ENCODE peak calls at places on chromosome 12, in eight cellular contexts. G, N, Z, F, T, P, O and X are unnamed samples.

GRCh38 chr12:524167-524951 is 64.6 kb downstream of the B4GALNT3 start:
- DNase-seq in G (no peak), N (no peak), Z (no peak), F (no peak), T (no peak), P (no peak), O (no peak), X (no peak)

GRCh38 chr12:108553799-108554198 is 7.2 kb downstream of the SART3 start:
- DNase-seq in G (no peak), N (no peak), Z (no peak), F (no peak), T (no peak), P (no peak), O (no peak), X (no peak)

GRCh38 chr12:104691661-104692334 is 235.1 kb downstream of the CHST11 start:
- DNase-seq in G (no peak), N (no peak), Z (no peak), F (no peak), T (no peak), P (no peak), O (no peak), X (no peak)

GRCh38 chr12:106766393-106766826 is 8.1 kb upstream of the RIC8B start:
- DNase-seq in G (peak; percentile 28), N (no peak), Z (peak; percentile 64), F (no peak), T (no peak), P (no peak), O (peak; percentile 89), X (no peak)

GRCh38 chr12:132597333-132598283 is 12.8 kb downstream of the LRCOL1 start:
- DNase-seq in G (peak; percentile 59), N (no peak), Z (no peak), F (no peak), T (peak; percentile 23), P (no peak), O (peak; percentile 75), X (peak; percentile 35)

GRCh38 chr12:51349026-51349425 is 2.5 kb upstream of the CELA1 start:
- DNase-seq in G (peak; percentile 78), N (no peak), Z (no peak), F (no peak), T (no peak), P (no peak), O (no peak), X (no peak)

GRCh38 chr12:91769736-91770135 is 375.9 kb downstream of the BTG1 start:
- DNase-seq in G (no peak), N (no peak), Z (no peak), F (no peak), T (no peak), P (no peak), O (no peak), X (no peak)

GRCh38 chr12:12976366-12976765 is 23.7 kb downstream of the HEBP1 start:
- DNase-seq in G (peak; percentile 98), N (peak; percentile 81), Z (no peak), F (no peak), T (no peak), P (no peak), O (no peak), X (peak; percentile 79)

DNA sequence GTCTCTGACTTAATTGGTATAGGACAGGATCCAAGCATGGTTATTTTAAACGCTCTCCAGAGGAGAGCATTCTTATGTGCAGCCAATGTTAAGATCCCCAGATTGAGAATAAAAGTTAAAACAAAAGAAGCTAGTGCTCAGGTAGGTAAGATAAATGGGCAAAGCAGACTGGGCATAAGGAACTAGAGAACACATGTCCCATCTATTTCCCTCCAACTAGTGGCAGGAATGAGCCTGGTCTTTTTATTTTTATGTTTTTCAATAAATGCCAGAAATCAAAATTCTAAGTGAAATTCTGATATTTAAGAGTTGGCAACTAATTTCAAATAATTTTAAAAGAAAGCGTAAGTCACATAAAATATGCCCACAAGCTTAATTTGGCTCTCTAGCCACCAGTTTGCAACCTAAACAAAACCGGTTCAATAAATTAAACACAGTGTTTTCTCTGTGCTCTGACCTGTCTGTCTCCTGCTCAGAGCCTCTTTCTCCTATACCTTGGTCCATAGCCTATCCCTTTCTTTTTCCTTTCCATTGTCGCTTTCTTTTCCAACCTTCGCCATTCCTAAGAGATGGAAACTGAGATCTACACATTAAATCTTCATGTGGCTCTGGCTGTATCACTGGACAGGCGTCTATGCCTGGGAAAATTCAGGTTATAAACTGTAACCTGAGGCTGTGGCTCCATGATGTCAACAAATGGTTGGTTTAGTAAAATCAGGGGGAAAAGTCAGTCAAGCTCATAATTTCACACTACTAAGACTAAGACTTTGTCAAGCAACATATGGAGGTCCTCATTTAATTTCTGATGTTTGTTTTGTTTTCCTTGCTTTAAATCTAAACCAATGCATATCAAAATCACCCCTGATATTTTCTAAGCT is 5.5 kb downstream of the SLC38A1 start:
- DNase-seq in G (no peak), N (no peak), Z (no peak), F (no peak), T (no peak), P (no peak), O (no peak), X (no peak)
- TF ChIP-seq CTCF in G (peak; percentile 19), N (peak; percentile 40), Z (peak; percentile 32), F (no peak), T (no peak), P (no peak), O (no peak), X (peak; percentile 19)

GRCh38 chr12:9319842-9320173 is 111.6 kb upstream of the PZP start:
- DNase-seq in G (no peak), N (no peak), Z (no peak), F (no peak), T (no peak), P (no peak), O (no peak), X (no peak)

GRCh38 chr12:9323144-9323681 is 115.0 kb upstream of the PZP start:
- DNase-seq in G (no peak), N (no peak), Z (no peak), F (no peak), T (no peak), P (no peak), O (no peak), X (no peak)

GRCh38 chr12:9319044-9319841 is 111.0 kb upstream of the PZP start:
- DNase-seq in G (peak; percentile 11), N (no peak), Z (no peak), F (peak; percentile 40), T (no peak), P (no peak), O (no peak), X (no peak)
- TF ChIP-seq CTCF in G (peak; percentile 49), N (no peak), Z (no peak), F (no peak), T (no peak), P (no peak), O (no peak), X (no peak)

DNA sequence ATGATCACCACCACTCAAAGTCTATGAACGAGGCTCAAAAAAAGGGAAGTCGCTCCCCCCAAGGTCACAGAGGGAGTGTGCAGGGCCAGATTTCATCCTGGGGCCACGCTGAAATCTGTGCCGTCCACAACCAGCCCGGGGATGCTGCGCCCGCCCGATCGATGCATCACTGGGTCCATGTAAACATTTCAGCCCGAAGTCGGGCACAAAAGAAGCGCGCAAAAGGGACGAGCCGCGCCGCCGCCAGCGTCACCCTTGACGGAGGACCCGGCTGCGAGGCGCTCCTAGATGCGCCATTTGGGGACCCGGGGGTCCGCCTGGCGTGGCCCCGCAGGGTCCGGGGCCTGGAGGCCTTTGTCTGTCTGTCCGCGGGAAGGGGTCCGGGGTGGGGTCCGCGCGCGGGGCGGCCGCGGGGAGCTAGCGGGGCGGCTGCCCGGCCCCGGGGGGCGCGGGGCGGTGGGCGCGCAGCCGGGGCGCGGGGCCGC is 503 bp downstream of the FBXO21 start:
- DNase-seq in G (peak; percentile 47), N (no peak), Z (peak; percentile 55), F (peak; percentile 59), T (peak; percentile 40), P (peak; percentile 38), O (peak; percentile 68), X (no peak)
- TF ChIP-seq CTCF in G (no peak), N (no peak), Z (no peak), F (no peak), T (no peak), P (no peak), O (no peak), X (no peak)

GRCh38 chr12:57057037-57057436 is 7.1 kb upstream of the MYO1A start:
- DNase-seq in G (no peak), N (no peak), Z (no peak), F (no peak), T (no peak), P (no peak), O (no peak), X (no peak)
- TF ChIP-seq CTCF in G (no peak), N (no peak), Z (no peak), F (no peak), T (no peak), P (no peak), O (no peak), X (no peak)

DNA sequence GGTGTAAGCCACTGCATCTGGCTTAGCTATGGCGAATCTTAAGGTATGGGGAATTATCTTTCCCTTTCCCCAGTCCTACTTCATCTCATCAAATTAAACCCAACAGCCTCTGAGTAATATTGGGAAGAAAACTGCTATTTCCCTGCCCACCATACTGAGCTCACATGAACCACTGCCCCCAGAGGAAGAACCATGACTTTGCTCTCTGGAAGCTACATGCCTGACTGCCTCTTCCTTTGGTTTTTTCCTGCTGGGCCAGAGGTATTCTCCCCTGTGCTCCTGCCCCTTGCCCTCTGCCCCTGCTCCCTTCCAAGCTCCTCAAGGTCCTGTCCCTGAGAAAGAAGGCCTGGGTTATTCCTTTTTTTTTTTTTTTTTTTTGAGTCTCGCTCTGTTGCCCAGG is 15.2 kb downstream of the RILPL2 start:
- DNase-seq in G (no peak), N (no peak), Z (no peak), F (no peak), T (no peak), P (no peak), O (no peak), X (no peak)
- TF ChIP-seq CTCF in G (no peak), N (no peak), Z (no peak), F (no peak), T (no peak), P (no peak), O (no peak), X (no peak)

GRCh38 chr12:76786986-76787385 is 23.1 kb downstream of the ZDHHC17 start:
- DNase-seq in G (no peak), N (no peak), Z (no peak), F (no peak), T (no peak), P (no peak), O (no peak), X (no peak)

GRCh38 chr12:76789335-76790050 is 25.6 kb downstream of the ZDHHC17 start:
- DNase-seq in G (no peak), N (no peak), Z (no peak), F (no peak), T (no peak), P (no peak), O (no peak), X (no peak)

GRCh38 chr12:76792828-76793227 is 28.9 kb downstream of the ZDHHC17 start:
- DNase-seq in G (no peak), N (no peak), Z (no peak), F (no peak), T (no peak), P (no peak), O (no peak), X (no peak)

GRCh38 chr12:76787689-76788088 is 23.8 kb downstream of the ZDHHC17 start:
- DNase-seq in G (no peak), N (no peak), Z (no peak), F (no peak), T (no peak), P (no peak), O (no peak), X (no peak)

GRCh38 chr12:76790564-76791552 is 26.9 kb downstream of the ZDHHC17 start:
- DNase-seq in G (peak; percentile 50), N (no peak), Z (no peak), F (peak; percentile 40), T (no peak), P (no peak), O (no peak), X (no peak)
- TF ChIP-seq CTCF in G (peak; percentile 35), N (peak; percentile 55), Z (peak; percentile 84), F (peak; percentile 37), T (peak; percentile 48), P (peak; percentile 79), O (peak; percentile 47), X (peak; percentile 31)